ENCODE peak calls at places on chromosomes 13 and 19, in ten cellular contexts. U is IMR-90, A is tibial artery, O is upper lobe of left lung, Z is pancreas, M is cardiac muscle cell, L is left lung, S is A549, Y is uterus, R is left ventricle myocardium inferior. C is an unnamed sample.

GRCh38 chr13:108919036-108919907 is 289.9 kb downstream of the MYO16 start:
- DNase-seq in U (peak; percentile 26), A (no peak), O (no peak), Z (no peak), M (no peak), L (peak; percentile 40), S (peak; percentile 88), Y (no peak), R (no peak), C (no peak)

GRCh38 chr13:97853550-97853949 is 99.9 kb upstream of the IPO5 start:
- DNase-seq in U (peak; percentile 56), A (no peak), O (no peak), Z (no peak), M (no peak), L (no peak), S (no peak), Y (no peak), R (no peak), C (no peak)

GRCh38 chr13:47277774-47278173 is 380.9 kb upstream of the HTR2A start:
- DNase-seq in U (peak; percentile 44), A (no peak), O (peak; percentile 28), Z (no peak), M (no peak), L (no peak), S (no peak), Y (no peak), R (no peak), C (no peak)

GRCh38 chr13:105925496-105925895 is 610.0 kb downstream of the EFNB2 start:
- DNase-seq in U (peak; percentile 83), A (no peak), O (no peak), Z (no peak), M (no peak), L (no peak), S (peak; percentile 30), Y (no peak), R (no peak), C (no peak)

GRCh38 chr13:24623141-24623665 is 57.0 kb upstream of the ATP12A start:
- DNase-seq in U (no peak), A (no peak), O (no peak), Z (no peak), M (no peak), L (no peak), S (no peak), Y (no peak), R (no peak), C (no peak)

GRCh38 chr13:113001251-113002140 is 32.5 kb downstream of the MCF2L start:
- DNase-seq in U (peak; percentile 3), A (no peak), O (peak; percentile 77), Z (peak; percentile 75), M (peak; percentile 91), L (no peak), S (no peak), Y (no peak), R (no peak), C (no peak)

GRCh38 chr19:18340237-18340989 is at the start of gene PGPEP1:
- DNase-seq in U (peak; percentile 41), A (peak; percentile 83), O (peak; percentile 79), Z (peak; percentile 68), M (peak; percentile 77), L (peak; percentile 92), S (peak; percentile 38), Y (peak; percentile 52), R (peak; percentile 83), C (peak; percentile 89)

GRCh38 chr13:72782717-72783116 is 784 bp downstream of the PIBF1 start:
- DNase-seq in U (peak; percentile 10), A (no peak), O (no peak), Z (no peak), M (no peak), L (no peak), S (peak; percentile 19), Y (no peak), R (no peak), C (no peak)

GRCh38 chr13:37701306-37701705 is 102.7 kb upstream of the POSTN start:
- DNase-seq in U (peak; percentile 67), A (no peak), O (no peak), Z (no peak), M (no peak), L (no peak), S (no peak), Y (no peak), R (no peak), C (no peak)

GRCh38 chr13:42893346-42893745 is 98.7 kb downstream of the EPSTI1 start:
- DNase-seq in U (peak; percentile 50), A (no peak), O (no peak), Z (no peak), M (no peak), L (no peak), S (no peak), Y (peak; percentile 23), R (no peak), C (no peak)

GRCh38 chr13:99218969-99219368 is 18.3 kb downstream of the UBAC2 start:
- DNase-seq in U (no peak), A (no peak), O (no peak), Z (no peak), M (no peak), L (no peak), S (no peak), Y (no peak), R (no peak), C (no peak)

GRCh38 chr13:114042066-114042815 is 68.4 kb upstream of the C13orf46 start:
- DNase-seq in U (no peak), A (no peak), O (no peak), Z (no peak), M (no peak), L (no peak), S (no peak), Y (no peak), R (no peak), C (no peak)

GRCh38 chr13:114044486-114044885 is 70.6 kb upstream of the C13orf46 start:
- DNase-seq in U (peak; percentile 40), A (no peak), O (no peak), Z (no peak), M (no peak), L (no peak), S (peak; percentile 53), Y (peak; percentile 76), R (no peak), C (no peak)

GRCh38 chr13:114045113-114045735 is 71.3 kb upstream of the C13orf46 start:
- DNase-seq in U (no peak), A (no peak), O (no peak), Z (no peak), M (no peak), L (no peak), S (no peak), Y (no peak), R (no peak), C (no peak)

GRCh38 chr13:114041493-114041892 is 67.6 kb upstream of the C13orf46 start:
- DNase-seq in U (no peak), A (no peak), O (no peak), Z (no peak), M (no peak), L (no peak), S (no peak), Y (no peak), R (no peak), C (no peak)

DNA sequence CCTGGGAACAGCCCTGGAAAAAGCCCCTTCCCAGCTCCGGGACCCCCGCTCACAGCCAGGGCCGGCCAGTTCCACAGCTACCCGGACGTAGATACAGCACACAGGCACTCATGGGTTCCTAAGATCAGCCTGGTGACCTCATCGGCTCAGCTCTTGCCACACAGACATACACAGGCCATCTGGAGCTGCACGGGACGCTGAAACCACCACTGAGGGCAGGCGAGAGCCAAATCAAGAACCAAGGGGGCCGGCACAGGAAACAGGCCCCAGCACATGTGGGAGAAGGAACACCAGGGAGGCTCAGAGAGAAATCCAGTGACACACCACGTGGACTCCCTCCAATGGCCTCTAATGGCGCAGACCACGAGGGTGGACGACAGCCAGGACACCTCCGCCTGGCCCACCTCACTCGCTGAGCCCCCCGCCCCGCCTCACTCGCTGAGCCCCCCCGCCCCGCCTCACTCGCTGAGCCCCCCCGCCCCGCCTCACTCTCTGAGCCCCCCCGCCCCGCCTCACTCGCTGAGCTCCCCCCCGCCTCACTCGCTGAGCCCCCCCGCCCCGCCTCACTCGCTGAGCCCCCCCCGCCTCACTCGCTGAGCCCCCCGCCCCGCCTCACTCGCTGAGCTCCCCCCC is 69.7 kb upstream of the C13orf46 start:
- DNase-seq in U (peak; percentile 95), A (no peak), O (peak; percentile 72), Z (no peak), M (no peak), L (no peak), S (peak; percentile 91), Y (peak; percentile 87), R (peak; percentile 71), C (no peak)
- H3K27ac ChIP-seq in U (peak overlapping the region; percentile 36), A (no peak overlapping the region), O (no peak overlapping the region), Z (no peak overlapping the region), M (no peak overlapping the region), L (no peak overlapping the region), S (peak overlapping the region; percentile 90), Y (peak overlapping the region; percentile 59), R (peak overlapping the region; percentile 30), C (no peak overlapping the region)

GRCh38 chr19:33434886-33435705 is 61.6 kb downstream of the CEBPG start:
- DNase-seq in U (peak; percentile 32), A (no peak), O (no peak), Z (no peak), M (no peak), L (peak; percentile 75), S (no peak), Y (no peak), R (peak; percentile 9), C (peak; percentile 51)
- TF ChIP-seq CTCF in U (no peak), A (no peak), O (no peak), Z (no peak), M (no peak), L (no peak), S (no peak), Y (no peak), R (no peak), C (no peak)

GRCh38 chr19:35861640-35862160 is 5.0 kb downstream of the KIRREL2 start:
- DNase-seq in U (no peak), A (no peak), O (no peak), Z (no peak), M (no peak), L (peak; percentile 48), S (no peak), Y (no peak), R (no peak), C (no peak)
- H3K4me3 ChIP-seq in U (no peak overlapping the region), A (no peak overlapping the region), O (no peak overlapping the region), Z (no peak overlapping the region), M (no peak overlapping the region), L (no peak overlapping the region), S (no peak overlapping the region), Y (no peak overlapping the region), R (no peak overlapping the region), C (no peak overlapping the region)

DNA sequence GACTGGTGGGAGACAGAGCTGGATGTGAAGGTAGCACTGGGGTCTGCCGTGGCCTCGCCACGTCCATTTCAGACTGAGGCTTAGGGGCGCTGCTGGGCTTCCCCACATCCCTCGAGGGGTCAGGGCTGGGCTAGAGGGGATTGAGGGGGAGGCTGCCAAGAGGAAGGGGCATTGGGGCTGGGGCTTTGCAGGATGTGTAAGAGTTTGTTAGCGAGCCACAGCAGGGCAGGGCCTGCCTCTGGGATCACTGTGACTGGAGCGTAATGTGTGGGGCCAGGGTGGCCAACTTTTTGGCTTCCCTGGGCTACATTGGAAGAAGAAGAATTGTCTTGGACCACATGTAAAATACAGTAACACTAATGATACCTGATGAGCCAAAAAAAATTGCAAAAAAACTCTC is 14.1 kb downstream of the ARID3A start:
- DNase-seq in U (no peak), A (no peak), O (no peak), Z (no peak), M (no peak), L (no peak), S (no peak), Y (no peak), R (no peak), C (no peak)
- H3K27ac ChIP-seq in U (no peak overlapping the region), A (peak overlapping the region; percentile 63), O (peak overlapping the region; percentile 85), Z (peak overlapping the region; percentile 94), M (peak overlapping the region; percentile 43), L (peak overlapping the region; percentile 81), S (peak overlapping the region; percentile 93), Y (no peak overlapping the region), R (peak overlapping the region; percentile 80), C (peak overlapping the region; percentile 72)